ENCODE peak calls at places on chromosomes 12 and 14, in five cellular contexts. J, I, M, Q and G are unnamed samples.

GRCh38 chr12:108559748-108560147 is 1.2 kb downstream of the SART3 start:
- DNase-seq in J (no peak), I (no peak), M (no peak), Q (no peak), G (no peak)

GRCh38 chr12:106245767-106246166 is 2.1 kb downstream of the CKAP4 start:
- DNase-seq in J (no peak), I (no peak), M (no peak), Q (peak; percentile 86), G (no peak)

GRCh38 chr12:92208613-92209121 is 63.0 kb upstream of the BTG1 start:
- DNase-seq in J (peak; percentile 16), I (peak; percentile 30), M (peak; percentile 25), Q (peak; percentile 87), G (peak; percentile 47)

GRCh38 chr14:102527255-102528232 is 18.0 kb upstream of the ANKRD9 start:
- DNase-seq in J (no peak), I (no peak), M (no peak), Q (peak; percentile 96), G (no peak)

GRCh38 chr12:22459872-22460490 is 84.4 kb downstream of the C2CD5 start:
- DNase-seq in J (no peak), I (peak; percentile 7), M (no peak), Q (peak; percentile 61), G (peak; percentile 24)

GRCh38 chr12:22255097-22255496 is 79.4 kb downstream of the ST8SIA1 start:
- DNase-seq in J (no peak), I (no peak), M (no peak), Q (peak; percentile 93), G (no peak)

GRCh38 chr12:58540480-58541299 is 379.6 kb downstream of the LRIG3 start:
- DNase-seq in J (peak; percentile 54), I (no peak), M (no peak), Q (peak; percentile 82), G (no peak)

GRCh38 chr12:126760109-126760508 is 1506.9 kb upstream of the TMEM132C start:
- DNase-seq in J (no peak), I (no peak), M (no peak), Q (no peak), G (no peak)

GRCh38 chr14:75295061-75295461 is 16.4 kb downstream of the FOS start:
- DNase-seq in J (peak; percentile 61), I (no peak), M (no peak), Q (peak; percentile 59), G (peak; percentile 41)

GRCh38 chr12:49336645-49337584 is at the start of gene C1QL4:
- DNase-seq in J (peak; percentile 81), I (peak; percentile 94), M (peak; percentile 98), Q (peak; percentile 69), G (peak; percentile 91)

GRCh38 chr14:20329355-20329754 is 3.7 kb downstream of the CCNB1IP1 start:
- DNase-seq in J (no peak), I (no peak), M (no peak), Q (no peak), G (no peak)

GRCh38 chr14:20328705-20329104 is 4.4 kb downstream of the CCNB1IP1 start:
- DNase-seq in J (no peak), I (no peak), M (no peak), Q (peak; percentile 7), G (no peak)

GRCh38 chr14:20332386-20332945 is 613 bp downstream of the CCNB1IP1 start:
- DNase-seq in J (no peak), I (no peak), M (no peak), Q (peak; percentile 14), G (no peak)

GRCh38 chr14:20331048-20331613 is 1.9 kb downstream of the CCNB1IP1 start:
- DNase-seq in J (no peak), I (no peak), M (no peak), Q (no peak), G (no peak)

DNA sequence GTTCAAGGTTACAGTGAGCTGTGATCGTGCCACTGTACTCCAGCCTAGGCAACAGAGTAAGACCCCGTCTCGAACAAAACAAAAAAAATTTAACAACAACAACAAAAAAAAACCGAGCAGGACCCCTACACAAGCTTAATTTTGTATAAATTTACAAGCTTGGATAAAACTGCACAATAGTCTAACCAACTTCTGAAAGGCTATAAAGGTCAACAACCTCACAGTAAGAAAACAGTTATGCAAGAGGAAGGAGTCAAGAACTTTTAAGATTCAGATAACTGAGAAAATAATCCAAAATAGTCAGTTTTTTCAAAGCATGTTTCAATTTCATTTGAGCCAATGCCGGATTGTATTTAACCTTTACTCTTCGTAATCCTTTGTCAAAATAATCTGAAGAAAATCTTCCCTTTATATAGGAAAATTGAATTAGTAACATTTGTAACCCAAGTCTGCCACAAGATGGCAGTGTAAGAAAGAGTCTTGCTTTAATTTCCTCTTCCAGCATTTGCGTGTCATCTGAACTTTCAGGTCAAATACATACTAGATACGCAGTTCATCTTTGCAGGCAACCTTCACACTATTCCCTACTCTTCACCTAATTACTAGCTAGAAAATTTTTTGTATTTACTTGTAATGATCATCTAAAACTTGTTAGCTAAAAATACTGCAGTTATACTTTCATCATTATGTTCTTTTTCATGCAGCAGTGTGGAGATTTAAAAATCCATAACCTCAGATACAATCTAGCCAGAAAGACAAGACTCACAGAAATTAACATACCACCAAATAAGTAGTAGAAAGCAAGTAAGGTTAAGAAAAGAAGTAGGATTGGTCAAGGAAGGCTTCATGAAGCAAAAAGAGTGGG is 5.8 kb downstream of the CCNB1IP1 start:
- DNase-seq in J (peak; percentile 46), I (peak; percentile 55), M (peak; percentile 27), Q (peak; percentile 71), G (peak; percentile 62)
- TF ChIP-seq CTCF in J (peak; percentile 75), I (peak; percentile 63), M (peak; percentile 71), Q (peak; percentile 60), G (peak; percentile 60)

DNA sequence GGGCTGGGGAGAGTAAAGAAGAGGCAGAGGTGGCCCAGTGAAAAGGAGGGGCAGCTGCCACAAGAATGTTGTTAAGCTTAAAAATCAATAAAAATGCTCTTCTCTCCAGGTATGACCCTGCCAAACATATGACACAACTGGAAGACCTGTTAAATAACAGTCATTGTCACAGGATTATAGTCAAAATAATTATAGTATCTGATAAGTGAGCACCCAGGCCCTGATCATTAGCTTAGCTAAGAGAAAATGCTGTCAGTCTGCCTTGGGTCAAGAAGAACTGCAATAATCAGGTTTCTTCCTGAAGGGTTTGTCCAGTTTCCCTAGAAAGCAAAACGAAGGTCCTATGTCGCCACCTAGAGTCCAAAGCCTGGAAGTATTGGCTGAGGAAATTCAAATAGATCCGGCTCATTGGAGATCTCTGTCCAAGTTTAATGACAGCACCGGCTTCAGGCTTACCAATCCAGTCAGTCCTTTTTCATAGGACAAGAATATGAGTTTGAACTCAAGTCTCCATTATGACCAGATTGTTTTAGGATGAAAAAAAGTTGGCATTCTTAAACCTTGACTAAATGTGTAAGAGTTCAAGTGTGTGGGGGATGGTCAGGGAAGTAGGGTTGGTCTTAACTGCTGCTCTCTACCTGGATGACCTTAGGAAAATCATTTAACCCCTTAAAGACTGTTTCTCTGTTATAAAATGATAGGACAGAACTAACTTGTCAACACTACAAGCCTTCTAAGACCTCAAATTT is 22.5 kb upstream of the NKX2-8 start:
- DNase-seq in J (peak; percentile 41), I (peak; percentile 54), M (no peak), Q (peak; percentile 80), G (peak; percentile 50)
- TF ChIP-seq CTCF in J (peak; percentile 74), I (peak; percentile 81), M (peak; percentile 79), Q (peak; percentile 92), G (peak; percentile 68)

DNA sequence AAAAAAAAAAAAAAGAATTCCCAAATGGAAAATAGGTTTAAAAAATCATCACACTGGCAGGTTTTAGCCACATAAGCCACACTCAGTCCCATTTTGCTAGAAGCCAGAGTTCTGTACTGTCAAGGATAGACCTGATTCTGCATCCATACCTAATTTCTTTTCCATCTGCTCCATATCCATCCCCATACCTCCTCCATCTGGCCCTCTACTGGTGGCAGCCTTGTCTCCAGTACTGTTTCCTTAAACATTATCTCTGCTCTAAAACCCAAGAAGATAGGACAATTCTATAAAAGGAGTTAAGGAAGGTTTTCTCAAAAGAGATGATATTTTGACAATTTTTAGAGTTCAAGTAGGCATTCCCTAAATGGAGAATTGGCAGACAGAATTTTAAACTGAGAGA is 26.0 kb upstream of the RXYLT1 start:
- DNase-seq in J (no peak), I (no peak), M (no peak), Q (no peak), G (no peak)
- TF ChIP-seq CTCF in J (no peak), I (no peak), M (no peak), Q (peak; percentile 41), G (no peak)

GRCh38 chr14:96104469-96105057 is 65.4 kb downstream of the C14orf132 start:
- DNase-seq in J (peak; percentile 47), I (peak; percentile 36), M (no peak), Q (peak; percentile 64), G (peak; percentile 46)

GRCh38 chr14:96103560-96104460 is 64.6 kb downstream of the C14orf132 start:
- DNase-seq in J (no peak), I (no peak), M (no peak), Q (no peak), G (peak; percentile 7)

GRCh38 chr14:96103075-96103474 is 63.9 kb downstream of the C14orf132 start:
- DNase-seq in J (no peak), I (no peak), M (no peak), Q (no peak), G (no peak)

GRCh38 chr14:96100171-96101064 is 61.3 kb downstream of the C14orf132 start:
- DNase-seq in J (peak; percentile 73), I (peak; percentile 78), M (no peak), Q (peak; percentile 72), G (peak; percentile 84)

GRCh38 chr14:96102071-96102856 is 63.1 kb downstream of the C14orf132 start:
- DNase-seq in J (no peak), I (no peak), M (no peak), Q (no peak), G (no peak)
- TF ChIP-seq CTCF in J (no peak), I (no peak), M (no peak), Q (no peak), G (no peak)

DNA sequence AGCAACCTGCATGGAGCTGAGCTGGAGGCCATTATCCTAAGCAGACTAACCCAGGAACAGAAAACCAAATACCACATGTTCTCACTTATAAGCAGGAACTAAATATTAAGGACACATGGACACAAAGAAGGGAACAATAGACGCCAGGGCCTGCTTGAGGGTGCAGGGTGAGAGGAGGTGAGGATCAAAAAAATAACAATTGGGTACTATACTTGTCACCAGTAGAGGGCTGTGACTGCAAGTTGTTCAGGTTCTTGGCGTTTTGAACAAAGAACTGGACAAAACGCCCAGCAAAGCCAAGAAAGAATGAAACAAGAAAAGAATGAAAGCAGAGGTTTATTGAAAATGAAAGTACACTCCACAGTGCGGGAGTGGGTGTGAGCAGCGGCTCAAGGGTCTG is 208.5 kb upstream of the NEDD1 start:
- DNase-seq in J (no peak), I (no peak), M (no peak), Q (no peak), G (no peak)
- TF ChIP-seq CTCF in J (no peak), I (no peak), M (no peak), Q (peak; percentile 19), G (no peak)

GRCh38 chr12:53062011-53062961 is 12.4 kb downstream of the TNS2 start:
- DNase-seq in J (no peak), I (no peak), M (no peak), Q (no peak), G (no peak)

GRCh38 chr12:53062977-53063707 is 13.3 kb downstream of the TNS2 start:
- DNase-seq in J (no peak), I (no peak), M (no peak), Q (no peak), G (no peak)

GRCh38 chr12:53060064-53060720 is 10.3 kb downstream of the TNS2 start:
- DNase-seq in J (no peak), I (no peak), M (no peak), Q (no peak), G (no peak)

GRCh38 chr12:53060721-53061276 is 10.9 kb downstream of the TNS2 start:
- DNase-seq in J (no peak), I (no peak), M (no peak), Q (no peak), G (no peak)

GRCh38 chr12:53061404-53062010 is 11.6 kb downstream of the TNS2 start:
- DNase-seq in J (no peak), I (no peak), M (no peak), Q (no peak), G (no peak)
- TF ChIP-seq CTCF in J (no peak), I (peak; percentile 29), M (peak; percentile 29), Q (peak; percentile 47), G (no peak)